ENCODE peak calls at places on chromosomes 3 and 15, in six cellular contexts. S, W, F, Z, R and N are unnamed samples.

GRCh38 chr15:66306381-66306780 is 13.0 kb downstream of the DIS3L start:
- DNase-seq in S (no peak), W (no peak), F (no peak), Z (peak; percentile 63), R (no peak), N (no peak)

GRCh38 chr3:44795197-44795596 is 33.6 kb downstream of the KIF15 start:
- DNase-seq in S (no peak), W (no peak), F (no peak), Z (no peak), R (no peak), N (no peak)

GRCh38 chr15:79475312-79475711 is 43.2 kb downstream of the MINAR1 start:
- DNase-seq in S (no peak), W (no peak), F (no peak), Z (no peak), R (no peak), N (no peak)

GRCh38 chr3:88151358-88151757 is 1.6 kb downstream of the C3orf38 start:
- DNase-seq in S (no peak), W (no peak), F (no peak), Z (no peak), R (no peak), N (no peak)

GRCh38 chr15:66515901-66516322 is 10.8 kb downstream of the ZWILCH start:
- DNase-seq in S (no peak), W (no peak), F (peak; percentile 21), Z (no peak), R (no peak), N (no peak)

GRCh38 chr15:45611305-45611704 is 23.5 kb upstream of the SQOR start:
- DNase-seq in S (no peak), W (no peak), F (peak; percentile 28), Z (no peak), R (no peak), N (no peak)

GRCh38 chr3:153753035-153753434 is 368.2 kb upstream of the ARHGEF26 start:
- DNase-seq in S (no peak), W (no peak), F (no peak), Z (no peak), R (no peak), N (no peak)

GRCh38 chr15:80010131-80010673 is 39.2 kb upstream of the BCL2A1 start:
- DNase-seq in S (no peak), W (no peak), F (peak; percentile 45), Z (peak; percentile 59), R (no peak), N (no peak)

GRCh38 chr15:90058308-90058707 is 44.0 kb downstream of the IDH2 start:
- DNase-seq in S (no peak), W (no peak), F (no peak), Z (no peak), R (no peak), N (no peak)

GRCh38 chr3:183587337-183587736 is 31.8 kb upstream of the KLHL6 start:
- DNase-seq in S (no peak), W (no peak), F (no peak), Z (no peak), R (no peak), N (no peak)

GRCh38 chr3:179666436-179667035 is 13.7 kb downstream of the USP13 start:
- DNase-seq in S (peak; percentile 38), W (peak; percentile 84), F (no peak), Z (peak; percentile 79), R (no peak), N (no peak)

GRCh38 chr3:43659250-43659880 is 31.4 kb upstream of the ABHD5 start:
- DNase-seq in S (no peak), W (no peak), F (no peak), Z (no peak), R (no peak), N (no peak)

GRCh38 chr3:183548262-183548769 is 7.2 kb downstream of the KLHL6 start:
- DNase-seq in S (no peak), W (no peak), F (peak; percentile 80), Z (no peak), R (no peak), N (no peak)

GRCh38 chr15:40762919-40763800 is 708 bp upstream of the GCHFR start:
- DNase-seq in S (peak; percentile 80), W (peak; percentile 56), F (peak; percentile 71), Z (no peak), R (peak; percentile 28), N (no peak)

GRCh38 chr3:105786241-105786640 is 82.6 kb downstream of the CBLB start:
- DNase-seq in S (no peak), W (no peak), F (no peak), Z (no peak), R (no peak), N (no peak)

GRCh38 chr3:191997093-191997492 is 536.1 kb downstream of the PYDC2 start:
- DNase-seq in S (no peak), W (no peak), F (no peak), Z (no peak), R (no peak), N (no peak)

GRCh38 chr15:87902772-87903388 is 353.7 kb downstream of the NTRK3 start:
- DNase-seq in S (no peak), W (no peak), F (no peak), Z (no peak), R (no peak), N (no peak)

GRCh38 chr15:76576526-76577279 is 240.1 kb downstream of the ISL2 start:
- DNase-seq in S (peak; percentile 90), W (peak; percentile 79), F (no peak), Z (no peak), R (no peak), N (no peak)

GRCh38 chr3:9216736-9217135 is 32.7 kb downstream of the SRGAP3 start:
- DNase-seq in S (no peak), W (no peak), F (no peak), Z (no peak), R (no peak), N (no peak)

GRCh38 chr15:26891448-26891881 is 24.6 kb downstream of the GABRA5 start:
- DNase-seq in S (peak; percentile 60), W (peak; percentile 47), F (peak; percentile 36), Z (peak; percentile 43), R (no peak), N (no peak)

GRCh38 chr3:142633073-142633472 is 36.9 kb downstream of the PLS1 start:
- DNase-seq in S (no peak), W (no peak), F (no peak), Z (peak; percentile 75), R (no peak), N (no peak)

GRCh38 chr3:32865364-32865763 is 47.6 kb downstream of the TRIM71 start:
- DNase-seq in S (peak; percentile 34), W (no peak), F (peak; percentile 9), Z (no peak), R (no peak), N (no peak)

GRCh38 chr15:64775551-64776401 is at the start of gene RBPMS2:
- DNase-seq in S (peak; percentile 33), W (peak; percentile 49), F (peak; percentile 21), Z (no peak), R (no peak), N (no peak)

GRCh38 chr3:150555859-150556436 is 9.4 kb downstream of the EIF2A start:
- DNase-seq in S (no peak), W (no peak), F (no peak), Z (no peak), R (no peak), N (no peak)

GRCh38 chr15:51380999-51381806 is 39.7 kb downstream of the GLDN start:
- DNase-seq in S (peak; percentile 60), W (no peak), F (peak; percentile 87), Z (peak; percentile 28), R (no peak), N (no peak)

GRCh38 chr3:63308072-63308471 is 30.0 kb downstream of the SYNPR start:
- DNase-seq in S (no peak), W (no peak), F (no peak), Z (no peak), R (no peak), N (no peak)

GRCh38 chr3:31948255-31948654 is 32.8 kb downstream of the OSBPL10 start:
- DNase-seq in S (no peak), W (no peak), F (no peak), Z (no peak), R (no peak), N (no peak)

GRCh38 chr15:70935631-70936030 is 43.0 kb downstream of the LRRC49 start:
- DNase-seq in S (no peak), W (no peak), F (no peak), Z (peak; percentile 10), R (no peak), N (no peak)

GRCh38 chr3:99332726-99333125 is 305.7 kb upstream of the COL8A1 start:
- DNase-seq in S (no peak), W (no peak), F (no peak), Z (no peak), R (no peak), N (no peak)

GRCh38 chr3:88882121-88882520 is 225.3 kb upstream of the EPHA3 start:
- DNase-seq in S (no peak), W (no peak), F (no peak), Z (no peak), R (no peak), N (no peak)